ENCODE peak calls at places on chromosomes 11 and 22, in five cellular contexts. One of them, this sample, is unnamed.

GRCh38 chr11:31815743-31816466 is 4.8 kb upstream of the PAX6 start:
- DNase-seq in prostate gland: no peak
- DNase-seq in stomach: no peak
- DNase-seq in RWPE1: no peak
- DNase-seq in GM20000: peak
- DNase-seq in this sample: no peak

GRCh38 chr11:17753153-17753552 is 18.6 kb downstream of the KCNC1 start:
- DNase-seq in GM20000: no peak
- DNase-seq in RWPE1: no peak
- DNase-seq in stomach: no peak
- DNase-seq in prostate gland: no peak
- DNase-seq in this sample: no peak

GRCh38 chr11:102007567-102008437 is 39.4 kb upstream of the CFAP300 start:
- DNase-seq in prostate gland: peak
- DNase-seq in RWPE1: peak
- DNase-seq in stomach: peak
- DNase-seq in GM20000: peak
- DNase-seq in this sample: peak

GRCh38 chr11:38824573-38824972 is 2226.5 kb upstream of the RAG2 start:
- DNase-seq in prostate gland: no peak
- DNase-seq in RWPE1: no peak
- DNase-seq in GM20000: no peak
- DNase-seq in stomach: no peak
- DNase-seq in this sample: no peak

GRCh38 chr11:68710445-68710844 is 26.1 kb downstream of the GAL start:
- DNase-seq in GM20000: no peak
- DNase-seq in RWPE1: no peak
- DNase-seq in prostate gland: no peak
- DNase-seq in stomach: no peak
- DNase-seq in this sample: no peak

GRCh38 chr11:19370100-19370861 is 129.5 kb upstream of the E2F8 start:
- DNase-seq in RWPE1: peak
- DNase-seq in stomach: no peak
- DNase-seq in GM20000: no peak
- DNase-seq in prostate gland: no peak
- DNase-seq in this sample: peak

GRCh38 chr22:36286096-36286957 is 33.4 kb downstream of the APOL1 start:
- DNase-seq in GM20000: peak
- DNase-seq in prostate gland: peak
- DNase-seq in RWPE1: peak
- DNase-seq in stomach: peak
- DNase-seq in this sample: peak

GRCh38 chr11:60925685-60926267 is 1.5 kb downstream of the TMEM132A start:
- DNase-seq in RWPE1: peak
- DNase-seq in GM20000: no peak
- DNase-seq in stomach: no peak
- DNase-seq in prostate gland: no peak
- DNase-seq in this sample: no peak

GRCh38 chr11:64229959-64230208 is 464 bp upstream of the DNAJC4 start:
- DNase-seq in stomach: no peak
- DNase-seq in GM20000: no peak
- DNase-seq in RWPE1: no peak
- DNase-seq in prostate gland: no peak
- DNase-seq in this sample: no peak

GRCh38 chr11:45247433-45247832 is 38.7 kb downstream of the SYT13 start:
- DNase-seq in RWPE1: no peak
- DNase-seq in stomach: no peak
- DNase-seq in prostate gland: no peak
- DNase-seq in GM20000: no peak
- DNase-seq in this sample: no peak

GRCh38 chr11:28760676-28761390 is 652.6 kb downstream of the METTL15 start:
- DNase-seq in GM20000: no peak
- DNase-seq in RWPE1: no peak
- DNase-seq in stomach: no peak
- DNase-seq in prostate gland: no peak
- DNase-seq in this sample: peak

GRCh38 chr22:25012743-25013142 is 60.2 kb downstream of the KIAA1671 start:
- DNase-seq in RWPE1: no peak
- DNase-seq in GM20000: no peak
- DNase-seq in stomach: no peak
- DNase-seq in prostate gland: no peak
- DNase-seq in this sample: no peak

GRCh38 chr11:131385763-131386394 is 15.5 kb downstream of the NTM start:
- DNase-seq in prostate gland: no peak
- DNase-seq in RWPE1: no peak
- DNase-seq in stomach: no peak
- DNase-seq in GM20000: no peak
- DNase-seq in this sample: no peak

GRCh38 chr22:45584121-45584570 is 81.5 kb downstream of the FBLN1 start:
- DNase-seq in stomach: no peak
- DNase-seq in RWPE1: no peak
- DNase-seq in prostate gland: no peak
- DNase-seq in GM20000: no peak
- DNase-seq in this sample: no peak

GRCh38 chr11:69141742-69142141 is 14.0 kb upstream of the SMIM38 start:
- DNase-seq in GM20000: no peak
- DNase-seq in stomach: peak
- DNase-seq in prostate gland: no peak
- DNase-seq in RWPE1: no peak
- DNase-seq in this sample: no peak

GRCh38 chr22:20111689-20112622 is 3.9 kb upstream of the RANBP1 start:
- DNase-seq in prostate gland: no peak
- DNase-seq in RWPE1: no peak
- DNase-seq in stomach: no peak
- DNase-seq in GM20000: no peak
- DNase-seq in this sample: no peak

GRCh38 chr11:16778876-16779275 is 40.4 kb downstream of the C11orf58 start:
- DNase-seq in stomach: peak
- DNase-seq in GM20000: no peak
- DNase-seq in RWPE1: no peak
- DNase-seq in prostate gland: no peak
- DNase-seq in this sample: no peak

GRCh38 chr11:119195680-119196079 is 10.4 kb downstream of the NHERF4 start:
- DNase-seq in GM20000: no peak
- DNase-seq in stomach: peak
- DNase-seq in RWPE1: peak
- DNase-seq in prostate gland: no peak
- DNase-seq in this sample: peak

GRCh38 chr11:68796779-68797178 is 44.9 kb downstream of the CPT1A start:
- DNase-seq in RWPE1: no peak
- DNase-seq in prostate gland: peak
- DNase-seq in stomach: no peak
- DNase-seq in GM20000: no peak
- DNase-seq in this sample: no peak